ENCODE peak calls at places on chromosomes 13 and 19, in nine cellular contexts. K, Y, L, T, N, O, F, G and P are unnamed samples.

GRCh38 chr13:27406178-27406939 is 18.1 kb upstream of the GTF3A start:
- DNase-seq in K (peak; percentile 22), Y (peak; percentile 45), L (no peak), T (no peak), N (peak; percentile 56), O (peak; percentile 49), F (no peak), G (no peak), P (peak; percentile 14)

GRCh38 chr19:55585658-55586339 is 5.2 kb upstream of the ZNF579 start:
- DNase-seq in K (peak; percentile 29), Y (peak; percentile 84), L (no peak), T (no peak), N (peak; percentile 93), O (peak; percentile 63), F (no peak), G (peak; percentile 30), P (no peak)

GRCh38 chr19:40241809-40242384 is 15.4 kb upstream of the CCNP start:
- DNase-seq in K (no peak), Y (peak; percentile 46), L (no peak), T (no peak), N (peak; percentile 94), O (no peak), F (no peak), G (no peak), P (no peak)

GRCh38 chr19:8120636-8121480 is 28.5 kb downstream of the FBN3 start:
- DNase-seq in K (no peak), Y (no peak), L (no peak), T (no peak), N (no peak), O (no peak), F (no peak), G (no peak), P (no peak)

GRCh38 chr13:25963681-25964080 is 88.1 kb downstream of the SHISA2 start:
- DNase-seq in K (no peak), Y (no peak), L (no peak), T (no peak), N (peak; percentile 29), O (no peak), F (no peak), G (no peak), P (no peak)

GRCh38 chr13:62033932-62034331 is 618.3 kb upstream of the PCDH20 start:
- DNase-seq in K (no peak), Y (no peak), L (no peak), T (no peak), N (no peak), O (no peak), F (no peak), G (no peak), P (no peak)

GRCh38 chr19:10712754-10713153 is 5.1 kb upstream of the DNM2 start:
- DNase-seq in K (no peak), Y (no peak), L (no peak), T (no peak), N (no peak), O (no peak), F (no peak), G (no peak), P (no peak)

GRCh38 chr13:113804703-113805430 is 45.8 kb downstream of the TMEM255B start:
- DNase-seq in K (no peak), Y (no peak), L (no peak), T (no peak), N (no peak), O (no peak), F (no peak), G (no peak), P (no peak)

GRCh38 chr13:91346848-91347211 is 657 bp upstream of the MIR17HG start:
- DNase-seq in K (peak; percentile 12), Y (peak; percentile 32), L (peak; percentile 12), T (peak; percentile 5), N (peak; percentile 10), O (no peak), F (no peak), G (no peak), P (no peak)

GRCh38 chr13:35474551-35474950 is 1.9 kb downstream of the MAB21L1 start:
- DNase-seq in K (no peak), Y (peak; percentile 13), L (no peak), T (no peak), N (no peak), O (no peak), F (no peak), G (no peak), P (no peak)

GRCh38 chr13:95573226-95573625 is 20.7 kb downstream of the CLDN10 start:
- DNase-seq in K (no peak), Y (peak; percentile 13), L (no peak), T (no peak), N (peak; percentile 57), O (peak; percentile 11), F (no peak), G (no peak), P (no peak)

GRCh38 chr19:17448190-17448967 is at the start of gene TMEM221:
- DNase-seq in K (peak; percentile 56), Y (no peak), L (no peak), T (peak; percentile 42), N (peak; percentile 49), O (no peak), F (no peak), G (no peak), P (peak; percentile 35)